ENCODE peak calls at places on chromosome 17, in four cellular contexts. L is A549, F is HepG2, G is K562. T is an unnamed sample.

GRCh38 chr17:74010903-74011302 is 192.6 kb upstream of the RPL38 start:
- DNase-seq in L (no peak), F (no peak), G (no peak), T (no peak)

GRCh38 chr17:4230142-4230541 is 33.6 kb downstream of the ANKFY1 start:
- DNase-seq in L (peak), F (no peak), G (no peak), T (no peak)

GRCh38 chr17:62562656-62563055 is 64.8 kb upstream of the MRC2 start:
- DNase-seq in L (peak), F (peak), G (no peak), T (no peak)

GRCh38 chr17:2468270-2468669 is 43.4 kb downstream of the METTL16 start:
- DNase-seq in L (no peak), F (no peak), G (no peak), T (no peak)

GRCh38 chr17:17039911-17040310 is 2.3 kb upstream of the MPRIP start:
- DNase-seq in L (no peak), F (no peak), G (no peak), T (no peak)

GRCh38 chr17:17745476-17746455 is 64.5 kb downstream of the RAI1 start:
- DNase-seq in L (no peak), F (no peak), G (no peak), T (no peak)

GRCh38 chr17:80760501-80760900 is 215.9 kb downstream of the RPTOR start:
- DNase-seq in L (no peak), F (no peak), G (no peak), T (no peak)

GRCh38 chr17:39568710-39569109 is 39.0 kb downstream of the NEUROD2 start:
- DNase-seq in L (no peak), F (no peak), G (no peak), T (no peak)

GRCh38 chr17:43399839-43400328 is 1.1 kb downstream of the ARL4D start:
- DNase-seq in L (peak), F (no peak), G (no peak), T (no peak)

GRCh38 chr17:21286066-21286770 is 1.7 kb downstream of the MAP2K3 start:
- DNase-seq in L (peak), F (peak), G (no peak), T (no peak)

GRCh38 chr17:80382446-80382845 is 32.5 kb upstream of the ENDOV start:
- DNase-seq in L (no peak), F (no peak), G (no peak), T (no peak)

GRCh38 chr17:45438931-45439610 is 6.4 kb upstream of the ARHGAP27 start:
- DNase-seq in L (no peak), F (no peak), G (no peak), T (no peak)

GRCh38 chr17:73635101-73635767 is 9.0 kb downstream of the SDK2 start:
- DNase-seq in L (no peak), F (no peak), G (no peak), T (no peak)

GRCh38 chr17:71941920-71942319 is 178.9 kb upstream of the SOX9 start:
- DNase-seq in L (no peak), F (no peak), G (no peak), T (no peak)

GRCh38 chr17:74522381-74523090 is 8.7 kb downstream of the CD300LB start:
- DNase-seq in L (no peak), F (no peak), G (no peak), T (no peak)

GRCh38 chr17:12549499-12549901 is 116.2 kb upstream of the MYOCD start:
- DNase-seq in L (no peak), F (no peak), G (no peak), T (no peak)

GRCh38 chr17:68248199-68248825 is 469 bp downstream of the AMZ2 start:
- DNase-seq in L (no peak), F (no peak), G (no peak), T (no peak)

GRCh38 chr17:15966183-15966878 is 21.4 kb downstream of the ADORA2B start:
- DNase-seq in L (no peak), F (peak), G (no peak), T (peak)

GRCh38 chr17:30961213-30962188 is 9.3 kb upstream of the RNF135 start:
- DNase-seq in L (peak), F (no peak), G (no peak), T (no peak)

GRCh38 chr17:17849863-17850373 is 13.1 kb upstream of the SREBF1 start:
- DNase-seq in L (peak), F (peak), G (peak), T (no peak)

GRCh38 chr17:50023520-50023919 is 28.5 kb upstream of the DLX3 start:
- DNase-seq in L (no peak), F (no peak), G (no peak), T (no peak)

GRCh38 chr17:72977768-72978417 is 114.6 kb downstream of the SLC39A11 start:
- DNase-seq in L (no peak), F (no peak), G (peak), T (no peak)

GRCh38 chr17:40072481-40073346 is 9.9 kb downstream of the THRA start:
- DNase-seq in L (no peak), F (peak), G (peak), T (no peak)

GRCh38 chr17:13425390-13425789 is 176.3 kb downstream of the HS3ST3A1 start:
- DNase-seq in L (no peak), F (no peak), G (no peak), T (no peak)

GRCh38 chr17:17809527-17810373 is 27.0 kb downstream of the SREBF1 start:
- DNase-seq in L (peak), F (no peak), G (no peak), T (peak)

GRCh38 chr17:21089145-21089544 is 37.6 kb upstream of the DHRS7B start:
- DNase-seq in L (no peak), F (no peak), G (no peak), T (no peak)

GRCh38 chr17:82899941-82900340 is 60.1 kb upstream of the ZNF750 start:
- DNase-seq in L (no peak), F (no peak), G (no peak), T (no peak)

DNA sequence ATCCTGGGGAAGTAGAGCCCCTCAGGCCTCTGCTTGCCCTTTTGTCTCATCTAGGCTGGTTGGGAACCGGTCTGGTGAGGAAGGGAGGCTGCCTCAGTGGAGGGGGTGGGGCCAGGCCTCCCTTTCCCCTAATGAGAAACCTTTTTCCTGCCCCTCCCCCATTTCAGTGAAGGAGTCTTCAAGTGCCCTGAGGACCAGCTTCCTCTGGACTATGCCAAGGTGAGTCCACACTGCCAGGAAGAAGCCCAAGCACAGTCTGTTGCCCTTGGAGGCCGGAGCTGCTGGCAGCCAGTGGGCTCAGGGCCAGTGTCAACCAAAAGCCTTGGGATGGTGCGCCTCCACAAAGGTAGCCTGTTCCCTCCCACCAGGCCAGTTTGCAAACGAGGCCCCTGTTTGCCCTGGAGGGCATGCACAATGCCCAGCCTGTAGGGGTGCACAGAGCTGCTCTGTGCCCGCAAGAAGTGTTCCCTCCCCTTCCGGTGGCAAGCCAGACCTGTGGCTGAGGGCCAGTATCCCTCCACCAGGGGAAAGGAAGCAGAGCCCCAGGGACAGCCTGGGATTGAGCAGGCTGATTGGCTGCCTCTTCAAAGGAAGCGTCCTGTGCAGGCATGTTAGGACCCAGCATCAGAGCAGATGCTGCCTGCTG is 3.4 kb downstream of the TRAF4 start:
- DNase-seq in L (no peak), F (no peak), G (peak), T (no peak)
- TF ChIP-seq RNF2 in L (no peak), F (no peak), G (no peak), T (no peak)

GRCh38 chr17:64466019-64466735 is 17.3 kb downstream of the MILR1 start:
- DNase-seq in L (no peak), F (no peak), G (no peak), T (no peak)
- TF ChIP-seq RNF2 in L (no peak), F (no peak), G (no peak), T (no peak)

DNA sequence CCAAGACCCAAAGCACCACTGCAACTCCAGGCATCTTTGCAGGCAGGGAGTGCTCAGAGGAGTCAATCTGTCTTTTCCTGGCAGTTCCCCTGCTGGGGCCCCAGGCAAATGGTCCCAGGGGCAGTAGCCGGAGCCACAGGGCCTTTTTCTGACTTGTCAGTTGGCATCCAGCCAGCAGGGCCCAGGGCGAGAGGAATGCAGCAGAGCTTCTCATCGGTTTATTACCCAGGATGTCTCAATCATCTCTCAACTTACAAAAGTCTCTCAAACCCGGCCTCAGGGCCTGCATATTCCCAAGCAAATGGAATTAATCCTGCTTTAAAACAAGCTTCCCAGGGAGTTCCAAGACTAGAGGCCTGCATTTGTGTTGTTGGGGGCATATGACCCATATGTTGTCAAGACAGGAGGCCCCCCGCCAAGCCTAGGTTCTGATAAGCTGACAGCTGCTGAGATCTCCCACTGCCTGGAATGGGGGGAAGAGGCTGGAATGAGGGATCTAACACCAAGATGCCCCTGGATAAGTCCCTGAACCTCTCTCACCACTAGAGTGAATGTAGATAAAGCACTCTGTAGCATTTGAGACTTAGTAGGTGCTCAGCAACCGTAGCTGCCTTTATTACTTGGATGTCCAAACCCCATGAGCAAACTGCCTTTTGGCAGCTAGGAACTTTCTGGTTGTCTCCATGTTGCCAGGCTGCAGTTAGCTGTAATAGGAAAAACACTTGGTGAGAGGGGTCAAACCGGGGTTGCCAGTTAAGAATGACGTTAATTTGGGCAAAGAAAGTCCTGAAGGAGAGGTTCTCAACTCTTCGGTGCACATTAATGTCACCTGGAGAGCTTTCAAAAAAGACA is 4.6 kb upstream of the RASL10B start:
- DNase-seq in L (no peak), F (peak), G (no peak), T (no peak)
- TF ChIP-seq RNF2 in L (no peak), F (no peak), G (no peak), T (no peak)

DNA sequence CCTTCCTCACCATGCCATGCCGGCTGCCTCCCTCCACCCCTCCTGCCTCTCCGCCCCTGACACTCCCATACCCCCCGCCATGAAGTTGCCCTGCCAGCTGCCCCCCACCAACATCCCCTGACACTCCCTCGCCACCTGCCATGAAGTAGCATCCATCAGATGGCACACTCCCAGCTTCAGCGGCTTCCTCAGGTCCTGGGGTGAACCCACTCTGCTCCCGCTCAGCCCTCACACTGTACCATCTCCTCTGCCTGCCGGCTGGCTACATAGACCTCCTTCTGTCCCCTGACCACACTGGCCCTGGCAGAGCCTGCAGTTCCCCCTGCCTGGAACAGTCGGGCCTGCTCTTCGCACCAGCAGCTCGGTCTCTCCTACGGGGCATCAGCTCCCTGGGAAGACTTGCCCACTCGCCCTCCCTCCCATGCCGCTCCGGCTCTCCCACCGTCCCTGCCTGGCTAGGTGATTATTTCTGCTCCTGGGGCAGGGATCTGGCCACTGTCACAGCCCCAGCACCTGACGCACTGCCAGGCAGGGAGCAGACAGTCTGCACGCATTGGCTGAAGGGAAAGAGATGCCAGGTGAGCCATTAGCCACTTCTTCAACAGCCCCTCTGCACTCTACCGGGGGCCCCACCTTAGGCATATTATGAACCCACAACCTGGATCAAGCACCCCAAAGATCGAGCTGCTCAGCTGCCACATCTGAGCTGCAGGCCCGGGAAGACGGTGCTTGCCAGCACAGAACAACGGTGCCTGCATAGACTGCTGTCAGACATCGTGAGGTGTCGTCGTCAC is 9.0 kb downstream of the CANT1 start:
- DNase-seq in L (no peak), F (no peak), G (no peak), T (no peak)
- TF ChIP-seq RNF2 in L (no peak), F (no peak), G (no peak), T (no peak)

GRCh38 chr17:7477392-7478275 is 1.8 kb downstream of the ZBTB4 start:
- DNase-seq in L (peak), F (peak), G (no peak), T (no peak)
- TF ChIP-seq RNF2 in L (no peak), F (no peak), G (no peak), T (no peak)

T was measured in H1.